ENCODE peak calls at places on chromosomes 11 and 22, in six cellular contexts. S, D, T, I, Y and Q are unnamed samples.

GRCh38 chr11:110032257-110032656 is 60.9 kb upstream of the ZC3H12C start:
- DNase-seq in S (no peak), D (no peak), T (no peak), I (no peak), Y (no peak), Q (peak)

GRCh38 chr11:64923151-64923661 is 1.3 kb upstream of the PPP2R5B start:
- DNase-seq in S (no peak), D (no peak), T (no peak), I (no peak), Y (no peak), Q (no peak)

GRCh38 chr11:117458275-117459120 is 130.8 kb downstream of the CEP164 start:
- DNase-seq in S (no peak), D (peak), T (no peak), I (no peak), Y (no peak), Q (no peak)

GRCh38 chr11:31967404-31967950 is 123.4 kb upstream of the RCN1 start:
- DNase-seq in S (no peak), D (no peak), T (no peak), I (no peak), Y (no peak), Q (no peak)

GRCh38 chr22:19817561-19818263 is 37.0 kb downstream of the GNB1L start:
- DNase-seq in S (no peak), D (no peak), T (no peak), I (no peak), Y (peak), Q (no peak)

GRCh38 chr11:2559527-2560311 is 114.9 kb downstream of the KCNQ1 start:
- DNase-seq in S (no peak), D (no peak), T (peak), I (no peak), Y (no peak), Q (no peak)

GRCh38 chr22:49525776-49526535 is 301.7 kb downstream of the BRD1 start:
- DNase-seq in S (no peak), D (no peak), T (peak), I (no peak), Y (no peak), Q (no peak)

GRCh38 chr11:63510360-63511130 is 4.7 kb downstream of the LGALS12 start:
- DNase-seq in S (peak), D (no peak), T (peak), I (no peak), Y (peak), Q (peak)

GRCh38 chr11:81707881-81708280 is 1025.8 kb downstream of the FAM181B start:
- DNase-seq in S (no peak), D (no peak), T (no peak), I (no peak), Y (no peak), Q (no peak)

GRCh38 chr11:68962527-68963250 is 18.1 kb downstream of the MRGPRD start:
- DNase-seq in S (peak), D (no peak), T (no peak), I (no peak), Y (no peak), Q (no peak)

GRCh38 chr11:115665958-115666357 is 161.7 kb upstream of the CADM1 start:
- DNase-seq in S (no peak), D (no peak), T (no peak), I (no peak), Y (no peak), Q (peak)

GRCh38 chr11:8693010-8693551 is 10.5 kb downstream of the RPL27A start:
- DNase-seq in S (peak), D (no peak), T (no peak), I (no peak), Y (no peak), Q (no peak)

GRCh38 chr11:109371444-109372176 is 50.4 kb upstream of the C11orf87 start:
- DNase-seq in S (peak), D (no peak), T (no peak), I (no peak), Y (no peak), Q (no peak)

GRCh38 chr11:12496181-12497025 is 119.0 kb downstream of the PARVA start:
- DNase-seq in S (no peak), D (no peak), T (no peak), I (no peak), Y (no peak), Q (peak)

GRCh38 chr11:65553301-65554001 is 4.7 kb downstream of the LTBP3 start:
- DNase-seq in S (no peak), D (no peak), T (no peak), I (no peak), Y (no peak), Q (no peak)

GRCh38 chr11:29962243-29962642 is 54.6 kb downstream of the KCNA4 start:
- DNase-seq in S (peak), D (peak), T (no peak), I (no peak), Y (no peak), Q (no peak)

DNA sequence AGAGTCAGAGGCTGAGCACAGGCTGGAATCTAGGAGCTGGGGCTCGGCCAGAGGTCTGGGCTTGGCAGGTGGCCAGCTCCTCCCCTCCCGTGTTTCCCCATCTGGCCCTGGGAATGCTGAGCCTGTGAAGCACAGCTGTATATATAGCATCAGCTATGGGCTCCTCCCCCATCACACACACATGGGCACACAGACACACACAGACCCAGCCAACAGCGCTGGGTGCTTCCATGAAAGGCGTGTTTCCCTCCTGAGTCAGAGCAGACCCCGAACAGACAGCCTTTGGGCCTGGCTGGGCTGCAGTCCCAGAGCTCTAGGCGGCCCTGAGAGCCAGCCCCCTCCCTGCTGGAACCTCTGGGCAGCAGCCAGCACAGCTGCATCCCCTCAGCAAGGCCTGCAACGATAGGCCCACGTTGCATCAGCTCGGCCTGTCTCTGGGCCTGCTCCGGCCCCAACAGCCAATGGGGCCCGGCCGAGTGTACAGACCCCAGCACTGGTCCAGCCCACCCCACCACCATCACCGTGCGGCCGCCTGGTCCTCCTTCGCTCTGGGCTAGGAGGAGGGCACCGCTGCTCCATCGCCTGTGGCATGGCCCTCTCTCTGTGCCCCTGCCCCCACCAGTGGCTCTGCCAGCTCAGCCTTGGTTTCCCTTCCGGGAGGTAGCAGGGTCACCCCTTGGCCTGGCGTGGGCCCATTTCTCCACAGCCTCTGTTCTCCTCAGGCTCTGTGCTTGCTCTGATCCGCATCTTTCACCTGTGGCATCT is 7.6 kb upstream of the SERPINH1 start:
- DNase-seq in S (peak), D (no peak), T (peak), I (peak), Y (peak), Q (peak)
- H3K4me3 ChIP-seq in S (peak), D (no peak), T (peak), I (peak), Y (no peak), Q (peak)

DNA sequence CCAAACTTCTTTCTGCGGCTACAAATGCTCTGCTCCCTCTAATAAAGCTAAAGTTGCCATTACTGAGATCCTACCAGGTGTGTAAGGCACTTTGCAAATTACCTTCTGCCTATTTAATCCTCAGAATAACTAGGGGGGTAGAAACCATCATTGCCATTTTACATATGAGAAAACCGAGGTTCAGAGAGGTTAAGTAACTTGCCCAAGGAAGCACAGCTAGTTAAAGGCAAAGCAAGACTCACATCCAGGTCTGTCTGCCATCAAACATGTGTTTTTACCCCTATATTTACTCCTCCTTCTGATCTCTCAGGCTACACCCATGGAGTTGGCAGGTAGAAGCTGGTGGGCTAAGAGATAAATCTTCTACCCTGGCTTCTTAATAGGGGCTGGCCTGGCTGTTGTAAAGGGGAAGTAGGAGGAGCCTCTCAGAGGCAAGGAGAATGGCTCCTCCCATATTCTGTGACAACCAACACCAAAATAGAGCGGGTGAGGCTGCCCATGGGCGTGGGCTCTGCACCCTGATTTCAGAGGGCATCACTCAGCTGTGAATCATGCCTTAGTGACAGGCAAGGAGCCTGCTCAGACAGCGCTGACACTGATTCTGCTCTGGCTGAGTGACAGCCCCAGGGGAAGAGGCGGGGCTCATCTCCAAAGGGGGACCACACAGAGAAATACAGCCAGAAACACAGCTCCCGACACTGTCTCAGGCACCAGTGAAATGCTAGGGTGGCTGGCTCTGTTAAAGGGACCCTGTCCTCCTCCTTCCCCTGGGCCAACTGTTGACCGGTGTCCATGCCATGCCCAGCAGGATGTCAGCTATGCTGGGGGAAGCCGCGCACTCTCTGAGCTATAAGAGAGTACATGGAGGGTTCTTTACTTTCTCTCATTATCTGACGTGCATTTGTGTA is 106.8 kb downstream of the ABTB2 start:
- DNase-seq in S (peak), D (no peak), T (peak), I (no peak), Y (peak), Q (peak)
- H3K27ac ChIP-seq in S (peak), D (no peak), T (peak), I (no peak), Y (no peak), Q (peak)

GRCh38 chr11:36282926-36283325 is 6.3 kb downstream of the COMMD9 start:
- DNase-seq in S (no peak), D (no peak), T (no peak), I (no peak), Y (no peak), Q (no peak)
- H3K4me3 ChIP-seq in S (no peak), D (no peak), T (no peak), I (no peak), Y (no peak), Q (no peak)

GRCh38 chr11:133531450-133531849 is 851 bp downstream of the OPCML start:
- DNase-seq in S (no peak), D (no peak), T (no peak), I (no peak), Y (no peak), Q (no peak)
- H3K27ac ChIP-seq in S (no peak), D (no peak), T (no peak), I (no peak), Y (no peak), Q (no peak)

DNA sequence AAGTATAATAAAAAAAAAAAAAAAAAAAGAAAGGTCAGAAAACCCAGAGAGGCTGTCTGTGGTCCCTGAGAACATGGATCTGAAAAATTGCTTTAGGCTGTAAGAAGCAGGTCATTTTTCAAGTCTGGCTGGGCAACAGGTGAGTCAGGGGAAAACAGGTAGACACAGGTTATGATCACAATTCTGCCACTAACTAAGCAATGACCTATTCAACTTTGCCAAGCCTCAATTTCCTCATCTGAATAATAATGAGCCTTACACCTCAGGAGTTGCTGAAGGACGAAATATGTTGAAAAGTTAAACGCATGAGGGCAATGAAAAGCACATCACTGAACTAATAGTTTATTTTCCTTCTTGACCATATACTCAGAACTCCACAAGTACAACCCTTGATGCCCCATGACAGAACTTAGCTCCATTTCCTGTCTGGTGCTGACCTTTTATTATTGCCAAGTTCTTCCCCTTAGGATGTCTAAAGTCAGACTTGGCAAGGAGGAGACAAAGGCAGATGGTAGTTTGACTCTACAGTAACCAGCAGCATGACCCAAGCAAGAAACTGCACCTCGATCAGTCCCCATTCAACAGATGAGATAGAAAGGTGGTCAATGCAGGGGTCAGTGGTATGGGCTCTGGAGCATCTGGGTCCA is 93.6 kb downstream of the SYN3 start:
- DNase-seq in S (no peak), D (no peak), T (no peak), I (no peak), Y (no peak), Q (no peak)
- H3K4me3 ChIP-seq in S (no peak), D (no peak), T (no peak), I (no peak), Y (no peak), Q (no peak)

GRCh38 chr11:95101935-95102334 is 12.3 kb downstream of the ENDOD1 start:
- DNase-seq in S (no peak), D (peak), T (no peak), I (no peak), Y (no peak), Q (no peak)
- H3K27ac ChIP-seq in S (no peak), D (peak), T (peak), I (no peak), Y (no peak), Q (no peak)

GRCh38 chr11:107009190-107009589 is 9.1 kb downstream of the GUCY1A2 start:
- DNase-seq in S (no peak), D (no peak), T (no peak), I (no peak), Y (no peak), Q (no peak)
- H3K4me3 ChIP-seq in S (no peak), D (no peak), T (no peak), I (no peak), Y (no peak), Q (no peak)

DNA sequence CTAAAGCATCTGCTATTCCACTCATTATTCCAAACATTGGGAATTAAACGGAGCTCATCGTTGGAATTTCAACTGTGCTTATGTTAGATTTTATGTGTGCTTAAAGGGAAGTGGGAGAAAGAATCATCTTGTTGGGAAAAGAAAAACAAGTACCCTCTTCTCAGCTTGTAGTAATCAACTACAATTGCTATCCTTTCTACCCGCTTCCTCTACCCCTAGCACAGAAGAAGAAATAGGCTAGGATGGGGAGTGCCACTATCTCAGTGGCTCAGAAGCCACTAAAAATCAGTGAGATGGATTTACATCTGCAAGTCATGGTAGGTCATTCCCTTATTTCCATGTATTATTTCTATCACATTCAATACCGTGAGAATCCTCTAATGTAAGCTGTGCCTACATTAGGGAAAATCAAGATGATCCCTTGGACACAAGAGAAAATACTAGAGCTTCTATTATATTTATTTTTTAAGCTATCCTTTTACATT is 97.9 kb upstream of the CD44 start:
- DNase-seq in S (no peak), D (no peak), T (no peak), I (no peak), Y (no peak), Q (no peak)
- H3K27ac ChIP-seq in S (no peak), D (no peak), T (peak), I (peak), Y (no peak), Q (no peak)

GRCh38 chr11:118931576-118931975 is 5.8 kb upstream of the BCL9L start:
- DNase-seq in S (no peak), D (no peak), T (no peak), I (no peak), Y (no peak), Q (no peak)

GRCh38 chr11:118928870-118929495 is 3.3 kb upstream of the BCL9L start:
- DNase-seq in S (peak), D (peak), T (no peak), I (no peak), Y (no peak), Q (peak)

GRCh38 chr11:118928108-118928869 is 2.6 kb upstream of the BCL9L start:
- DNase-seq in S (peak), D (peak), T (peak), I (peak), Y (peak), Q (peak)

GRCh38 chr11:118929496-118930151 is 3.9 kb upstream of the BCL9L start:
- DNase-seq in S (peak), D (peak), T (peak), I (peak), Y (peak), Q (peak)

DNA sequence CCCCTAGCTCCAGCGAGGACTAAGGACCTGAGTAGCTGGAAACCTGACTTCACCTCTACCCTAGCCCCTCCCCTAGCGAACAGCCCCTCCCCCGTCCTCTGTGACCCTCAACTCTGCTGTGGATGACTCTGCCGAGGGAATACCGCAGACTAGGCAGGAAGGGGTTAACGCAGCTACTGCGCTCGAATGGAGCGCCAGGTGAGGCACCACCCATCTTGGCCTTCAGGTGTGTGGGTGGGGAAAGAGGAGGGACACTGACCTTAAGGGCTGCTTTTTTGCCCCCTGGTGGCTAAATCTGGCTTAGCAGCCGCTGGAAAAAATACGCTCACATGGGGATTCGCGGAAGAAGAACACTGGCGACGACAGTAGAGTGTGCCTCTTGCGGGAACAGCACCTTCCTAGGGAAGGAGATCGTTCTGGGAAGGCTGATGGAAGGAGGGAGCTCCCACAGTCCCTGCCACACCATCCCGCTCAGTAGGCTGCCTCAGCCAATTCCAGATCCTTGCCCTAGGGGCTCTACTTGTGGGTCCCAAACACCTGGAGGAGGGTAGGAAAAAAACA is 4.5 kb upstream of the BCL9L start:
- DNase-seq in S (peak), D (peak), T (peak), I (peak), Y (peak), Q (peak)
- H3K4me3 ChIP-seq in S (peak), D (peak), T (peak), I (peak), Y (peak), Q (peak)

DNA sequence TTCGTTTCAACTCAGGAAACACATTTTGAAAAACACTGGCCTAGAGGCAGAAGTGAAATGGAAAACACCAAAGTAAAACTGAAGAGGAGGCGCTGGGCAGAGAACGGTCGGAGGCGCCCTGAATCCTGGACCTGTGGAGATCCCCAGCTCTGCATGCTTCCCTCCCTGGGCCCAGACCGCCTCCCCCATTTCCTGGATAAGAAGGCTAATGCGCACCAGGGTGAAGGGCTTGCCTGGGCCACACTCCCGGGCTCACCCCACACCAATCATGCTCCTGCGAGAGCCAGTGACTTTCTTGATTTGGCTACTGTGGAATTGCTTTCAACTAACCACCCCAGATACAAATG is 167.1 kb downstream of the CRYBB2 start:
- DNase-seq in S (no peak), D (no peak), T (no peak), I (no peak), Y (no peak), Q (no peak)
- H3K27ac ChIP-seq in S (no peak), D (no peak), T (no peak), I (no peak), Y (no peak), Q (no peak)